ENCODE peak calls at places on chromosomes 13 and 19, in five cellular contexts. B, P, Z, C and A are unnamed samples.

GRCh38 chr13:101698400-101698799 is 245.9 kb downstream of the ITGBL1 start:
- DNase-seq in C (no peak), B (no peak), P (no peak), Z (no peak), A (peak)

GRCh38 chr19:27974082-27974513 is 1238.9 kb downstream of the UQCRFS1 start:
- DNase-seq in P (no peak), C (peak), Z (no peak), B (peak), A (no peak)

GRCh38 chr19:40178756-40179155 is 12.5 kb upstream of the MAP3K10 start:
- DNase-seq in P (no peak), Z (no peak), B (no peak), C (no peak), A (no peak)

GRCh38 chr13:27774651-27775050 is 17.6 kb upstream of the GSX1 start:
- DNase-seq in B (no peak), P (no peak), Z (no peak), C (no peak), A (no peak)

GRCh38 chr19:36528921-36529518 is 949 bp upstream of the ZNF260 start:
- DNase-seq in B (peak), P (no peak), Z (peak), C (no peak), A (no peak)

GRCh38 chr13:110323172-110323851 is 16.2 kb downstream of the COL4A2 start:
- DNase-seq in C (no peak), B (no peak), P (peak), Z (no peak), A (no peak)

GRCh38 chr19:49456351-49456750 is 3.3 kb downstream of the ALDH16A1 start:
- DNase-seq in P (no peak), C (no peak), B (no peak), Z (no peak), A (no peak)

GRCh38 chr13:77345150-77345780 is 18.4 kb upstream of the MYCBP2 start:
- DNase-seq in P (no peak), Z (no peak), B (no peak), C (no peak), A (no peak)

GRCh38 chr13:33183431-33184130 is 102.0 kb downstream of the STARD13 start:
- DNase-seq in C (no peak), Z (no peak), P (peak), B (no peak), A (no peak)

GRCh38 chr19:18784786-18785120 is 6.4 kb downstream of the COMP start:
- DNase-seq in B (no peak), Z (no peak), P (no peak), C (no peak), A (no peak)

GRCh38 chr13:105462981-105463380 is 1072.5 kb downstream of the EFNB2 start:
- DNase-seq in B (no peak), P (peak), Z (no peak), C (no peak), A (no peak)

GRCh38 chr13:105184221-105184620 is 1351.2 kb downstream of the EFNB2 start:
- DNase-seq in P (no peak), C (no peak), B (no peak), Z (no peak), A (no peak)

GRCh38 chr19:47113446-47114348 is at the start of gene ZC3H4:
- DNase-seq in P (peak), C (peak), Z (peak), B (peak), A (peak)

GRCh38 chr13:27658569-27658968 is 36.9 kb downstream of the POLR1D start:
- DNase-seq in Z (no peak), P (peak), C (no peak), B (no peak), A (no peak)

GRCh38 chr19:34960103-34960805 is 3.8 kb downstream of the ZNF792 start:
- DNase-seq in Z (no peak), C (no peak), B (no peak), P (no peak), A (no peak)

GRCh38 chr19:39502640-39503417 is 4.1 kb downstream of the DLL3 start:
- DNase-seq in Z (peak), B (peak), P (peak), C (peak), A (no peak)

GRCh38 chr19:14248578-14249011 is 42.6 kb upstream of the ADGRL1 start:
- DNase-seq in Z (no peak), P (peak), B (peak), C (peak), A (no peak)

GRCh38 chr13:98340026-98340425 is 163.0 kb upstream of the RNF113B start:
- DNase-seq in Z (no peak), B (no peak), C (no peak), P (no peak), A (no peak)

GRCh38 chr13:92354583-92354982 is 872.0 kb upstream of the GPC6 start:
- DNase-seq in C (no peak), P (no peak), B (no peak), Z (no peak), A (no peak)

GRCh38 chr19:33406521-33407139 is 33.1 kb downstream of the CEBPG start:
- DNase-seq in C (peak), B (peak), Z (peak), P (peak), A (no peak)

GRCh38 chr13:113367020-113367560 is 3.2 kb upstream of the GRTP1 start:
- DNase-seq in C (no peak), Z (no peak), B (no peak), P (no peak), A (no peak)

GRCh38 chr19:15616183-15616582 is 1.2 kb downstream of the CYP4F8 start:
- DNase-seq in Z (no peak), P (no peak), B (no peak), C (no peak), A (no peak)

GRCh38 chr19:460877-461609 is at the start of gene SHC2:
- DNase-seq in P (peak), C (peak), B (no peak), Z (no peak), A (no peak)

GRCh38 chr19:29323972-29324680 is 111.2 kb upstream of the UQCRFS1 start:
- DNase-seq in C (no peak), P (no peak), Z (no peak), B (no peak), A (no peak)

GRCh38 chr13:33007237-33007636 is 9.0 kb upstream of the KL start:
- DNase-seq in P (no peak), C (no peak), B (no peak), Z (no peak), A (no peak)

GRCh38 chr13:27014406-27015359 is 156.9 kb downstream of the USP12 start:
- DNase-seq in C (no peak), P (no peak), B (no peak), Z (no peak), A (no peak)

GRCh38 chr13:30880756-30881155 is 25.3 kb upstream of the MEDAG start:
- DNase-seq in P (peak), Z (no peak), C (no peak), B (no peak), A (peak)

GRCh38 chr19:19900574-19901444 is at the start of gene ZNF93:
- DNase-seq in P (peak), C (peak), Z (peak), B (peak), A (peak)

GRCh38 chr19:10290876-10291553 is 1.3 kb downstream of the ICAM5 start:
- DNase-seq in B (peak), P (peak), C (peak), Z (no peak), A (no peak)

GRCh38 chr19:49056101-49056901 is 1.2 kb downstream of the CGB7 start:
- DNase-seq in C (peak), Z (no peak), B (peak), P (peak), A (no peak)

GRCh38 chr13:66933527-66933926 is 296.6 kb downstream of the PCDH9 start:
- DNase-seq in P (no peak), C (no peak), B (no peak), Z (no peak), A (no peak)

GRCh38 chr19:49327878-49328544 is 3.0 kb upstream of the SLC6A16 start:
- DNase-seq in P (peak), C (no peak), Z (no peak), B (peak), A (no peak)

GRCh38 chr19:14561832-14562351 is 10.0 kb downstream of the NDUFB7 start:
- DNase-seq in B (no peak), Z (no peak), C (no peak), P (peak), A (no peak)

GRCh38 chr19:50333737-50334617 is 4.8 kb upstream of the KCNC3 start:
- DNase-seq in P (peak), C (peak), Z (peak), B (peak), A (no peak)

GRCh38 chr19:46031781-46032596 is 8.8 kb downstream of the IGFL4 start:
- DNase-seq in C (no peak), B (no peak), Z (no peak), P (no peak), A (no peak)